ENCODE peak calls at places on chromosomes 11 and 22, in ten cellular contexts. S is HuH-7.5; X is IMR-90; A is A673; D is fibroblast of the aortic adventitia; Y is stimulated activated CD8-positive, alpha-beta memory T cell treated with anti-CD3 and anti-CD28 coated beads, Interleukin-15, amount 100 ng/mL, for 4 hours; I is HL-60; G is T-helper 1 cell; J is activated CD4-positive, alpha-beta T cell treated with anti-CD3 and anti-CD28 coated beads, Interleukin-2, amount 50 U/mL, for 1 hour; U is right cardiac atrium. T is an unnamed sample.

GRCh38 chr22:44828193-44828592 is 75.8 kb downstream of the ARHGAP8 start:
- DNase-seq in S (peak; percentile 41), X (no peak), A (peak; percentile 35), D (no peak), Y (no peak), I (peak; percentile 4), G (no peak), J (no peak), U (no peak), T (peak; percentile 46)

GRCh38 chr11:110833033-110833484 is 120.8 kb upstream of the ARHGAP20 start:
- DNase-seq in S (no peak), X (peak; percentile 89), A (peak; percentile 37), D (peak; percentile 84), Y (no peak), I (no peak), G (no peak), J (no peak), U (no peak), T (no peak)

GRCh38 chr11:74138572-74138971 is 32.2 kb downstream of the C2CD3 start:
- DNase-seq in S (peak; percentile 27), X (peak; percentile 99), A (peak; percentile 83), D (peak; percentile 94), Y (no peak), I (no peak), G (no peak), J (no peak), U (no peak), T (no peak)

GRCh38 chr11:15158351-15159015 is 43.8 kb downstream of the INSC start:
- DNase-seq in S (no peak), X (peak; percentile 88), A (no peak), D (peak; percentile 72), Y (no peak), I (no peak), G (no peak), J (no peak), U (no peak), T (no peak)

GRCh38 chr11:9066432-9066925 is 24.9 kb downstream of the SCUBE2 start:
- DNase-seq in S (no peak), X (no peak), A (no peak), D (no peak), Y (no peak), I (no peak), G (no peak), J (no peak), U (no peak), T (no peak)

GRCh38 chr22:19880786-19881569 is 26.3 kb upstream of the GNB1L start:
- DNase-seq in S (peak; percentile 89), X (peak; percentile 94), A (peak; percentile 97), D (peak; percentile 96), Y (no peak), I (no peak), G (no peak), J (no peak), U (peak; percentile 71), T (peak; percentile 85)

GRCh38 chr11:129965248-129965647 is 37.4 kb downstream of the PRDM10 start:
- DNase-seq in S (no peak), X (no peak), A (no peak), D (no peak), Y (no peak), I (no peak), G (no peak), J (no peak), U (no peak), T (no peak)

GRCh38 chr11:45489281-45489906 is 176.0 kb downstream of the CHST1 start:
- DNase-seq in S (no peak), X (no peak), A (no peak), D (no peak), Y (no peak), I (no peak), G (no peak), J (no peak), U (no peak), T (no peak)

GRCh38 chr11:104883342-104883741 is 14.9 kb downstream of the CASP12 start:
- DNase-seq in S (no peak), X (no peak), A (no peak), D (no peak), Y (no peak), I (no peak), G (no peak), J (no peak), U (no peak), T (no peak)

GRCh38 chr11:90344546-90344945 is 121.7 kb upstream of the CHORDC1 start:
- DNase-seq in S (no peak), X (no peak), A (no peak), D (no peak), Y (no peak), I (peak; percentile 23), G (no peak), J (no peak), U (no peak), T (no peak)

GRCh38 chr22:25061605-25062377 is 109.3 kb downstream of the KIAA1671 start:
- DNase-seq in S (no peak), X (no peak), A (no peak), D (no peak), Y (no peak), I (no peak), G (no peak), J (no peak), U (no peak), T (no peak)

GRCh38 chr11:96334219-96334618 is 8.8 kb downstream of the MAML2 start:
- DNase-seq in S (no peak), X (no peak), A (no peak), D (no peak), Y (no peak), I (no peak), G (no peak), J (no peak), U (no peak), T (no peak)

GRCh38 chr11:8867856-8868705 is 42.9 kb upstream of the AKIP1 start:
- DNase-seq in S (peak; percentile 52), X (peak; percentile 63), A (peak; percentile 18), D (peak; percentile 54), Y (no peak), I (no peak), G (no peak), J (no peak), U (no peak), T (no peak)

GRCh38 chr11:57223601-57224000 is 13.4 kb downstream of the APLNR start:
- DNase-seq in S (no peak), X (peak; percentile 23), A (no peak), D (peak; percentile 18), Y (no peak), I (no peak), G (no peak), J (no peak), U (no peak), T (no peak)

GRCh38 chr11:17476317-17477083 is at the start of gene ABCC8:
- DNase-seq in S (no peak), X (no peak), A (no peak), D (no peak), Y (no peak), I (no peak), G (no peak), J (no peak), U (no peak), T (peak; percentile 73)

GRCh38 chr11:126331286-126331685 is 24.2 kb upstream of the ST3GAL4 start:
- DNase-seq in S (no peak), X (no peak), A (no peak), D (no peak), Y (no peak), I (no peak), G (no peak), J (no peak), U (no peak), T (peak; percentile 69)

GRCh38 chr22:35498026-35498425 is 42.6 kb upstream of the RASD2 start:
- DNase-seq in S (no peak), X (peak; percentile 35), A (peak; percentile 71), D (no peak), Y (no peak), I (no peak), G (no peak), J (no peak), U (no peak), T (no peak)

GRCh38 chr11:94417386-94417987 is 16.3 kb upstream of the GPR83 start:
- DNase-seq in S (no peak), X (peak; percentile 59), A (peak; percentile 45), D (peak; percentile 77), Y (no peak), I (no peak), G (no peak), J (no peak), U (no peak), T (no peak)

T was measured in posterior vena cava.